ENCODE peak calls at places on chromosomes 2 and 18, in eight cellular contexts. One of them, this sample, is unnamed.

GRCh38 chr2:216426938-216427337 is 14.7 kb downstream of the SMARCAL1 start:
- DNase-seq in Peyer's patch: no peak
- DNase-seq in OCI-LY7: no peak
- DNase-seq in nephron progenitor cell: no peak
- DNase-seq in left ventricle myocardium inferior: no peak
- DNase-seq in astrocyte of the spinal cord: peak; percentile 58
- DNase-seq in dorsolateral prefrontal cortex: no peak
- DNase-seq in WTC11: no peak
- DNase-seq in this sample: peak; percentile 88

GRCh38 chr2:30656079-30656478 is 151.2 kb downstream of the CAPN13 start:
- DNase-seq in Peyer's patch: no peak
- DNase-seq in OCI-LY7: no peak
- DNase-seq in nephron progenitor cell: no peak
- DNase-seq in left ventricle myocardium inferior: no peak
- DNase-seq in astrocyte of the spinal cord: peak; percentile 66
- DNase-seq in dorsolateral prefrontal cortex: no peak
- DNase-seq in WTC11: no peak
- DNase-seq in this sample: peak; percentile 24

GRCh38 chr2:149221898-149222297 is 108.5 kb upstream of the LYPD6 start:
- DNase-seq in Peyer's patch: no peak
- DNase-seq in OCI-LY7: no peak
- DNase-seq in nephron progenitor cell: peak; percentile 12
- DNase-seq in left ventricle myocardium inferior: no peak
- DNase-seq in astrocyte of the spinal cord: no peak
- DNase-seq in dorsolateral prefrontal cortex: no peak
- DNase-seq in WTC11: no peak
- DNase-seq in this sample: no peak

GRCh38 chr2:168811670-168812069 is 9.2 kb downstream of the NOSTRIN start:
- DNase-seq in Peyer's patch: no peak
- DNase-seq in OCI-LY7: no peak
- DNase-seq in nephron progenitor cell: no peak
- DNase-seq in left ventricle myocardium inferior: no peak
- DNase-seq in astrocyte of the spinal cord: no peak
- DNase-seq in dorsolateral prefrontal cortex: no peak
- DNase-seq in WTC11: no peak
- DNase-seq in this sample: no peak

GRCh38 chr2:920573-920972 is 30.1 kb upstream of the SNTG2 start:
- DNase-seq in Peyer's patch: no peak
- DNase-seq in OCI-LY7: no peak
- DNase-seq in nephron progenitor cell: no peak
- DNase-seq in left ventricle myocardium inferior: no peak
- DNase-seq in astrocyte of the spinal cord: no peak
- DNase-seq in dorsolateral prefrontal cortex: no peak
- DNase-seq in WTC11: no peak
- DNase-seq in this sample: no peak

GRCh38 chr18:77057043-77057442 is 75.5 kb downstream of the MBP start:
- DNase-seq in Peyer's patch: peak; percentile 16
- DNase-seq in OCI-LY7: no peak
- DNase-seq in nephron progenitor cell: no peak
- DNase-seq in left ventricle myocardium inferior: peak; percentile 62
- DNase-seq in astrocyte of the spinal cord: no peak
- DNase-seq in dorsolateral prefrontal cortex: no peak
- DNase-seq in WTC11: no peak
- DNase-seq in this sample: no peak

GRCh38 chr2:29215073-29215472 is 99.9 kb downstream of the CLIP4 start:
- DNase-seq in Peyer's patch: no peak
- DNase-seq in OCI-LY7: no peak
- DNase-seq in nephron progenitor cell: no peak
- DNase-seq in left ventricle myocardium inferior: no peak
- DNase-seq in astrocyte of the spinal cord: no peak
- DNase-seq in dorsolateral prefrontal cortex: no peak
- DNase-seq in WTC11: no peak
- DNase-seq in this sample: no peak

GRCh38 chr2:165745916-165746315 is 48.1 kb downstream of the GALNT3 start:
- DNase-seq in Peyer's patch: no peak
- DNase-seq in OCI-LY7: no peak
- DNase-seq in nephron progenitor cell: no peak
- DNase-seq in left ventricle myocardium inferior: no peak
- DNase-seq in astrocyte of the spinal cord: peak; percentile 69
- DNase-seq in dorsolateral prefrontal cortex: no peak
- DNase-seq in WTC11: no peak
- DNase-seq in this sample: no peak

GRCh38 chr2:1564506-1564905 is 151.2 kb downstream of the TPO start:
- DNase-seq in Peyer's patch: no peak
- DNase-seq in OCI-LY7: no peak
- DNase-seq in nephron progenitor cell: no peak
- DNase-seq in left ventricle myocardium inferior: peak; percentile 48
- DNase-seq in astrocyte of the spinal cord: no peak
- DNase-seq in dorsolateral prefrontal cortex: no peak
- DNase-seq in WTC11: no peak
- DNase-seq in this sample: no peak

GRCh38 chr2:142585785-142586184 is 291.7 kb upstream of the KYNU start:
- DNase-seq in Peyer's patch: no peak
- DNase-seq in OCI-LY7: no peak
- DNase-seq in nephron progenitor cell: no peak
- DNase-seq in left ventricle myocardium inferior: no peak
- DNase-seq in astrocyte of the spinal cord: no peak
- DNase-seq in dorsolateral prefrontal cortex: no peak
- DNase-seq in WTC11: no peak
- DNase-seq in this sample: no peak

GRCh38 chr2:13524492-13524891 is 807.8 kb downstream of the TRIB2 start:
- DNase-seq in Peyer's patch: no peak
- DNase-seq in OCI-LY7: no peak
- DNase-seq in nephron progenitor cell: no peak
- DNase-seq in left ventricle myocardium inferior: no peak
- DNase-seq in astrocyte of the spinal cord: no peak
- DNase-seq in dorsolateral prefrontal cortex: no peak
- DNase-seq in WTC11: no peak
- DNase-seq in this sample: no peak

GRCh38 chr2:13522096-13522495 is 805.4 kb downstream of the TRIB2 start:
- DNase-seq in Peyer's patch: no peak
- DNase-seq in OCI-LY7: no peak
- DNase-seq in nephron progenitor cell: no peak
- DNase-seq in left ventricle myocardium inferior: no peak
- DNase-seq in astrocyte of the spinal cord: no peak
- DNase-seq in dorsolateral prefrontal cortex: no peak
- DNase-seq in WTC11: no peak
- DNase-seq in this sample: no peak

DNA sequence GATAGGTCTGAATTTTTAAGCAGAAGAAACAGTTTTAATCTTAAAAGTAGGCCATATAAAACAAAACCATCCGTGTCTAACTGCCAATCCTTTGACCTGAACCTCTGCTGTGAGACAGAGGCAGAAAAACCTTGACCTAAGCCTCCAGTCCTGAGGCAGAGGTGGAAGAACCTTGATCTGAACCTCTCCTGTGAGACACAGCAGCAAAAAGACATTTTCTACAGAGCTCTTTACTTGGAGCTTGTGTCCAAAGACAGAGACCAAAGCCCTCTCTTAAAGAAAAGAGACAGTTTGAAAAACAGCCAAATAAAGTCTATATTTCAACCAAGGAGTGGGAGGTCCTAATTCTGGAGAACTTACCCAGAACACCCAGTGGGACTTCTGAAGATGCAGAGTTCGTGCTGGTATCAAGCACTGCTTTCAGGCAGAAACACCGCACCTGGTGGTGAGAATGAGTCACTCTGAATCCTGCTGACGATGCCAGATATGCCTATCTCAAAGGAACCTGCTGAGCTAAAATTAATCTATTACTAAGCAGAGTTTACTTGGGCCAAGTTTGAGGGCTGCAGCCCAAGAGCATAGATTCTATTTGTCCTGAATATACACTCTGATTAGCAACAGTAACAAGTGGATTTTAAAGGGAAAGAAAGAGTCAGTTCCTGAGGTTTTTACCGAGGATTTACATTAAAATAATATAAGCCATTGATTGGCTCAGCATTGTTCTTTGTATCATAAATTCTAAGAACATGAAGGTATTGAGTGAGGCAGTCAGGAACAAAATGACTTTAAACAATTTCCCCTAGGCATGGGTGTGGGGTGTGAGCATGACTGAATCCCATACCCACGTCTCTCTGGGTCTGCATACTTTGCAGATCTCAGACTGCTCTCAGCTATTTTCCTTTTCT is 806.4 kb downstream of the TRIB2 start:
- DNase-seq in Peyer's patch: no peak
- DNase-seq in OCI-LY7: no peak
- DNase-seq in nephron progenitor cell: no peak
- DNase-seq in left ventricle myocardium inferior: no peak
- DNase-seq in astrocyte of the spinal cord: peak; percentile 60
- DNase-seq in dorsolateral prefrontal cortex: no peak
- DNase-seq in WTC11: no peak
- DNase-seq in this sample: no peak
- TF ChIP-seq CTCF in Peyer's patch: no peak
- TF ChIP-seq CTCF in OCI-LY7: no peak
- TF ChIP-seq CTCF in nephron progenitor cell: no peak
- TF ChIP-seq CTCF in left ventricle myocardium inferior: peak; percentile 52
- TF ChIP-seq CTCF in astrocyte of the spinal cord: no peak
- TF ChIP-seq CTCF in dorsolateral prefrontal cortex: no peak
- TF ChIP-seq CTCF in WTC11: no peak
- TF ChIP-seq CTCF in this sample: no peak

GRCh38 chr2:35447816-35448215 is 907.8 kb upstream of the CRIM1 start:
- DNase-seq in Peyer's patch: no peak
- DNase-seq in OCI-LY7: no peak
- DNase-seq in nephron progenitor cell: no peak
- DNase-seq in left ventricle myocardium inferior: no peak
- DNase-seq in astrocyte of the spinal cord: no peak
- DNase-seq in dorsolateral prefrontal cortex: no peak
- DNase-seq in WTC11: no peak
- DNase-seq in this sample: no peak
- TF ChIP-seq CTCF in Peyer's patch: no peak
- TF ChIP-seq CTCF in OCI-LY7: no peak
- TF ChIP-seq CTCF in nephron progenitor cell: no peak
- TF ChIP-seq CTCF in left ventricle myocardium inferior: no peak
- TF ChIP-seq CTCF in astrocyte of the spinal cord: no peak
- TF ChIP-seq CTCF in dorsolateral prefrontal cortex: no peak
- TF ChIP-seq CTCF in WTC11: no peak
- TF ChIP-seq CTCF in this sample: no peak

GRCh38 chr2:56183643-56184499 is at the start of gene CCDC85A:
- DNase-seq in Peyer's patch: peak; percentile 38
- DNase-seq in OCI-LY7: peak; percentile 55
- DNase-seq in nephron progenitor cell: peak; percentile 95
- DNase-seq in left ventricle myocardium inferior: peak; percentile 83
- DNase-seq in astrocyte of the spinal cord: peak; percentile 80
- DNase-seq in dorsolateral prefrontal cortex: peak; percentile 90
- DNase-seq in WTC11: peak; percentile 92
- DNase-seq in this sample: peak; percentile 81

GRCh38 chr2:56185582-56186046 is 1.8 kb downstream of the CCDC85A start:
- DNase-seq in Peyer's patch: no peak
- DNase-seq in OCI-LY7: no peak
- DNase-seq in nephron progenitor cell: peak; percentile 36
- DNase-seq in left ventricle myocardium inferior: peak; percentile 43
- DNase-seq in astrocyte of the spinal cord: peak; percentile 14
- DNase-seq in dorsolateral prefrontal cortex: peak; percentile 51
- DNase-seq in WTC11: peak; percentile 46
- DNase-seq in this sample: peak; percentile 63

GRCh38 chr2:56182420-56182819 is 1.4 kb upstream of the CCDC85A start:
- DNase-seq in Peyer's patch: no peak
- DNase-seq in OCI-LY7: no peak
- DNase-seq in nephron progenitor cell: no peak
- DNase-seq in left ventricle myocardium inferior: no peak
- DNase-seq in astrocyte of the spinal cord: no peak
- DNase-seq in dorsolateral prefrontal cortex: no peak
- DNase-seq in WTC11: no peak
- DNase-seq in this sample: peak; percentile 21

GRCh38 chr2:56185101-56185581 is 1.4 kb downstream of the CCDC85A start:
- DNase-seq in Peyer's patch: no peak
- DNase-seq in OCI-LY7: no peak
- DNase-seq in nephron progenitor cell: peak; percentile 36
- DNase-seq in left ventricle myocardium inferior: peak; percentile 48
- DNase-seq in astrocyte of the spinal cord: no peak
- DNase-seq in dorsolateral prefrontal cortex: peak; percentile 59
- DNase-seq in WTC11: peak; percentile 25
- DNase-seq in this sample: no peak

DNA sequence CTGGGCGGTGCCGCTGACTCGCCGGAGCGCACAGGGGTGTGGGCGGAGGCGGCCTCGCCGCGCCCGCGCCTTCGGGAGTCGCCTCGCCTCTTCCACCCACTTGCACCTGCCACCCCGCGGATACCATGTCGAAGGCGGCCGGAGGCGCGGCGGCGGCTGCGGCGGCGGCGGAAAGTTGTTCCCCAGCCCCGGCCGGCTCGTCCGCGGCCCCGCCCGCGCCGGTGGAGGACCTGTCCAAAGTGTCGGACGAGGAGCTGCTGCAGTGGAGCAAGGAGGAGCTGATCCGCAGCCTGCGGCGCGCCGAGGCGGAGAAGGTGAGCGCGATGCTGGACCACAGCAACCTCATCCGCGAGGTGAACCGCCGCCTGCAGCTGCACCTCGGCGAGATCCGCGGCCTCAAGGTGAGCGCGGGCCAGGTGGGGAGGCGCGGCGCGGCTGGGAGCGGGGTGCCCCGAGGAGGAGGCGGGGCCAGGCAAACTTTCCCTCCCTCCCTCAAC is 758 bp downstream of the CCDC85A start:
- DNase-seq in Peyer's patch: no peak
- DNase-seq in OCI-LY7: no peak
- DNase-seq in nephron progenitor cell: peak; percentile 64
- DNase-seq in left ventricle myocardium inferior: no peak
- DNase-seq in astrocyte of the spinal cord: no peak
- DNase-seq in dorsolateral prefrontal cortex: peak; percentile 51
- DNase-seq in WTC11: peak; percentile 50
- DNase-seq in this sample: no peak
- TF ChIP-seq CTCF in Peyer's patch: no peak
- TF ChIP-seq CTCF in OCI-LY7: no peak
- TF ChIP-seq CTCF in nephron progenitor cell: no peak
- TF ChIP-seq CTCF in left ventricle myocardium inferior: no peak
- TF ChIP-seq CTCF in astrocyte of the spinal cord: no peak
- TF ChIP-seq CTCF in dorsolateral prefrontal cortex: no peak
- TF ChIP-seq CTCF in WTC11: no peak
- TF ChIP-seq CTCF in this sample: no peak

GRCh38 chr2:152408260-152408659 is 73.3 kb downstream of the FMNL2 start:
- DNase-seq in Peyer's patch: no peak
- DNase-seq in OCI-LY7: no peak
- DNase-seq in nephron progenitor cell: no peak
- DNase-seq in left ventricle myocardium inferior: no peak
- DNase-seq in astrocyte of the spinal cord: no peak
- DNase-seq in dorsolateral prefrontal cortex: no peak
- DNase-seq in WTC11: no peak
- DNase-seq in this sample: no peak

GRCh38 chr2:152406836-152407161 is 71.8 kb downstream of the FMNL2 start:
- DNase-seq in Peyer's patch: no peak
- DNase-seq in OCI-LY7: no peak
- DNase-seq in nephron progenitor cell: no peak
- DNase-seq in left ventricle myocardium inferior: no peak
- DNase-seq in astrocyte of the spinal cord: no peak
- DNase-seq in dorsolateral prefrontal cortex: no peak
- DNase-seq in WTC11: no peak
- DNase-seq in this sample: no peak

GRCh38 chr2:152407806-152408205 is 72.8 kb downstream of the FMNL2 start:
- DNase-seq in Peyer's patch: no peak
- DNase-seq in OCI-LY7: no peak
- DNase-seq in nephron progenitor cell: no peak
- DNase-seq in left ventricle myocardium inferior: no peak
- DNase-seq in astrocyte of the spinal cord: no peak
- DNase-seq in dorsolateral prefrontal cortex: no peak
- DNase-seq in WTC11: no peak
- DNase-seq in this sample: no peak

GRCh38 chr2:152406119-152406835 is 71.3 kb downstream of the FMNL2 start:
- DNase-seq in Peyer's patch: no peak
- DNase-seq in OCI-LY7: no peak
- DNase-seq in nephron progenitor cell: no peak
- DNase-seq in left ventricle myocardium inferior: no peak
- DNase-seq in astrocyte of the spinal cord: no peak
- DNase-seq in dorsolateral prefrontal cortex: no peak
- DNase-seq in WTC11: no peak
- DNase-seq in this sample: no peak

GRCh38 chr2:152407204-152407721 is 72.3 kb downstream of the FMNL2 start:
- DNase-seq in Peyer's patch: peak; percentile 24
- DNase-seq in OCI-LY7: no peak
- DNase-seq in nephron progenitor cell: peak; percentile 63
- DNase-seq in left ventricle myocardium inferior: peak; percentile 33
- DNase-seq in astrocyte of the spinal cord: peak; percentile 59
- DNase-seq in dorsolateral prefrontal cortex: no peak
- DNase-seq in WTC11: peak; percentile 64
- DNase-seq in this sample: peak; percentile 55
- TF ChIP-seq CTCF in Peyer's patch: no peak
- TF ChIP-seq CTCF in OCI-LY7: no peak
- TF ChIP-seq CTCF in nephron progenitor cell: no peak
- TF ChIP-seq CTCF in left ventricle myocardium inferior: no peak
- TF ChIP-seq CTCF in astrocyte of the spinal cord: no peak
- TF ChIP-seq CTCF in dorsolateral prefrontal cortex: no peak
- TF ChIP-seq CTCF in WTC11: no peak
- TF ChIP-seq CTCF in this sample: peak; percentile 23

This sample was measured in HFFc6.